ENCODE peak calls at places on chromosomes 2 and 18, in ten cellular contexts. One of them, this sample, is unnamed.

GRCh38 chr2:224538739-224539138 is 46.4 kb downstream of the CUL3 start:
- DNase-seq in heart right ventricle: no peak
- DNase-seq in kidney: no peak
- DNase-seq in ovary: no peak
- DNase-seq in cardiac muscle cell: no peak
- DNase-seq in epithelial cell of esophagus: no peak
- DNase-seq in transverse colon: no peak
- DNase-seq in tibial artery: no peak
- DNase-seq in stomach: no peak
- DNase-seq in suprapubic skin: no peak
- DNase-seq in this sample: no peak

GRCh38 chr2:86562891-86563649 is at the start of gene CHMP3:
- DNase-seq in epithelial cell of esophagus: peak; percentile 97
- DNase-seq in ovary: peak; percentile 98
- DNase-seq in heart right ventricle: peak; percentile 98
- DNase-seq in stomach: peak; percentile 97
- DNase-seq in tibial artery: peak; percentile 98
- DNase-seq in suprapubic skin: peak; percentile 97
- DNase-seq in transverse colon: peak; percentile 97
- DNase-seq in kidney: peak; percentile 99
- DNase-seq in cardiac muscle cell: peak; percentile 98
- DNase-seq in this sample: peak; percentile 99

GRCh38 chr2:170917219-170917851 is 11.7 kb upstream of the GORASP2 start:
- DNase-seq in stomach: no peak
- DNase-seq in heart right ventricle: no peak
- DNase-seq in transverse colon: no peak
- DNase-seq in ovary: no peak
- DNase-seq in cardiac muscle cell: no peak
- DNase-seq in tibial artery: no peak
- DNase-seq in kidney: no peak
- DNase-seq in suprapubic skin: no peak
- DNase-seq in epithelial cell of esophagus: no peak
- DNase-seq in this sample: no peak

GRCh38 chr2:100755441-100755840 is 64.5 kb upstream of the NPAS2 start:
- DNase-seq in transverse colon: no peak
- DNase-seq in tibial artery: no peak
- DNase-seq in kidney: no peak
- DNase-seq in stomach: no peak
- DNase-seq in heart right ventricle: no peak
- DNase-seq in suprapubic skin: no peak
- DNase-seq in epithelial cell of esophagus: peak; percentile 93
- DNase-seq in ovary: no peak
- DNase-seq in cardiac muscle cell: no peak
- DNase-seq in this sample: no peak

GRCh38 chr18:65567372-65567771 is 183.4 kb upstream of the CDH7 start:
- DNase-seq in ovary: no peak
- DNase-seq in transverse colon: no peak
- DNase-seq in stomach: no peak
- DNase-seq in epithelial cell of esophagus: peak; percentile 49
- DNase-seq in cardiac muscle cell: no peak
- DNase-seq in tibial artery: no peak
- DNase-seq in suprapubic skin: no peak
- DNase-seq in heart right ventricle: no peak
- DNase-seq in kidney: no peak
- DNase-seq in this sample: no peak

GRCh38 chr18:79448621-79449020 is 52.9 kb downstream of the NFATC1 start:
- DNase-seq in cardiac muscle cell: no peak
- DNase-seq in transverse colon: no peak
- DNase-seq in stomach: no peak
- DNase-seq in epithelial cell of esophagus: no peak
- DNase-seq in ovary: no peak
- DNase-seq in heart right ventricle: no peak
- DNase-seq in suprapubic skin: no peak
- DNase-seq in tibial artery: no peak
- DNase-seq in kidney: no peak
- DNase-seq in this sample: no peak

GRCh38 chr18:61679836-61680235 is 213.0 kb downstream of the RNF152 start:
- DNase-seq in suprapubic skin: no peak
- DNase-seq in kidney: no peak
- DNase-seq in ovary: no peak
- DNase-seq in stomach: no peak
- DNase-seq in transverse colon: no peak
- DNase-seq in epithelial cell of esophagus: peak; percentile 3
- DNase-seq in heart right ventricle: no peak
- DNase-seq in cardiac muscle cell: peak; percentile 6
- DNase-seq in tibial artery: no peak
- DNase-seq in this sample: no peak

GRCh38 chr2:54966165-54966819 is 84.0 kb downstream of the RTN4 start:
- DNase-seq in cardiac muscle cell: no peak
- DNase-seq in stomach: no peak
- DNase-seq in ovary: no peak
- DNase-seq in transverse colon: no peak
- DNase-seq in epithelial cell of esophagus: peak; percentile 68
- DNase-seq in tibial artery: no peak
- DNase-seq in suprapubic skin: no peak
- DNase-seq in kidney: no peak
- DNase-seq in heart right ventricle: no peak
- DNase-seq in this sample: no peak

GRCh38 chr2:26880910-26881435 is 33.0 kb downstream of the DPYSL5 start:
- DNase-seq in cardiac muscle cell: no peak
- DNase-seq in suprapubic skin: no peak
- DNase-seq in stomach: no peak
- DNase-seq in ovary: no peak
- DNase-seq in epithelial cell of esophagus: no peak
- DNase-seq in tibial artery: no peak
- DNase-seq in kidney: no peak
- DNase-seq in transverse colon: no peak
- DNase-seq in heart right ventricle: no peak
- DNase-seq in this sample: no peak

GRCh38 chr2:45918816-45919655 is 267.6 kb downstream of the PRKCE start:
- DNase-seq in cardiac muscle cell: no peak
- DNase-seq in suprapubic skin: no peak
- DNase-seq in kidney: no peak
- DNase-seq in heart right ventricle: no peak
- DNase-seq in ovary: no peak
- DNase-seq in tibial artery: no peak
- DNase-seq in stomach: peak; percentile 52
- DNase-seq in transverse colon: no peak
- DNase-seq in epithelial cell of esophagus: no peak
- DNase-seq in this sample: no peak

GRCh38 chr18:5895300-5895885 is at the start of gene TMEM200C:
- DNase-seq in heart right ventricle: peak; percentile 19
- DNase-seq in epithelial cell of esophagus: no peak
- DNase-seq in stomach: no peak
- DNase-seq in transverse colon: no peak
- DNase-seq in kidney: peak; percentile 69
- DNase-seq in cardiac muscle cell: peak; percentile 8
- DNase-seq in tibial artery: no peak
- DNase-seq in suprapubic skin: no peak
- DNase-seq in ovary: peak; percentile 48
- DNase-seq in this sample: no peak

GRCh38 chr2:63064197-63064596 is 13.6 kb downstream of the OTX1 start:
- DNase-seq in kidney: no peak
- DNase-seq in heart right ventricle: no peak
- DNase-seq in ovary: no peak
- DNase-seq in suprapubic skin: no peak
- DNase-seq in cardiac muscle cell: no peak
- DNase-seq in stomach: no peak
- DNase-seq in tibial artery: no peak
- DNase-seq in transverse colon: no peak
- DNase-seq in epithelial cell of esophagus: peak; percentile 38
- DNase-seq in this sample: no peak

GRCh38 chr2:189485146-189485545 is 43.9 kb downstream of the WDR75 start:
- DNase-seq in stomach: no peak
- DNase-seq in ovary: no peak
- DNase-seq in cardiac muscle cell: no peak
- DNase-seq in kidney: no peak
- DNase-seq in suprapubic skin: no peak
- DNase-seq in tibial artery: no peak
- DNase-seq in epithelial cell of esophagus: no peak
- DNase-seq in transverse colon: no peak
- DNase-seq in heart right ventricle: no peak
- DNase-seq in this sample: no peak

GRCh38 chr2:150167711-150168110 is 319.8 kb downstream of the RND3 start:
- DNase-seq in suprapubic skin: no peak
- DNase-seq in tibial artery: no peak
- DNase-seq in cardiac muscle cell: peak; percentile 75
- DNase-seq in stomach: no peak
- DNase-seq in heart right ventricle: no peak
- DNase-seq in ovary: no peak
- DNase-seq in kidney: no peak
- DNase-seq in epithelial cell of esophagus: peak; percentile 46
- DNase-seq in transverse colon: no peak
- DNase-seq in this sample: no peak

GRCh38 chr2:227607969-227608368 is 6.7 kb downstream of the SCYGR3 start:
- DNase-seq in kidney: no peak
- DNase-seq in tibial artery: no peak
- DNase-seq in transverse colon: no peak
- DNase-seq in heart right ventricle: no peak
- DNase-seq in ovary: no peak
- DNase-seq in stomach: no peak
- DNase-seq in epithelial cell of esophagus: no peak
- DNase-seq in suprapubic skin: no peak
- DNase-seq in cardiac muscle cell: peak; percentile 27
- DNase-seq in this sample: no peak

GRCh38 chr2:173119069-173119807 is 43.6 kb downstream of the MAP3K20 start:
- DNase-seq in kidney: no peak
- DNase-seq in stomach: no peak
- DNase-seq in tibial artery: peak; percentile 78
- DNase-seq in suprapubic skin: no peak
- DNase-seq in epithelial cell of esophagus: no peak
- DNase-seq in ovary: peak; percentile 43
- DNase-seq in cardiac muscle cell: peak; percentile 24
- DNase-seq in transverse colon: peak; percentile 22
- DNase-seq in heart right ventricle: no peak
- DNase-seq in this sample: no peak

GRCh38 chr2:69013123-69013836 is at the start of gene ANTXR1:
- DNase-seq in epithelial cell of esophagus: peak; percentile 65
- DNase-seq in tibial artery: peak; percentile 81
- DNase-seq in stomach: peak; percentile 34
- DNase-seq in ovary: peak; percentile 78
- DNase-seq in cardiac muscle cell: peak; percentile 85
- DNase-seq in suprapubic skin: peak; percentile 79
- DNase-seq in transverse colon: peak; percentile 31
- DNase-seq in kidney: peak; percentile 81
- DNase-seq in heart right ventricle: peak; percentile 36
- DNase-seq in this sample: peak; percentile 73

GRCh38 chr2:147294825-147295392 is 549.9 kb upstream of the ACVR2A start:
- DNase-seq in epithelial cell of esophagus: peak; percentile 30
- DNase-seq in suprapubic skin: no peak
- DNase-seq in transverse colon: no peak
- DNase-seq in tibial artery: no peak
- DNase-seq in stomach: no peak
- DNase-seq in kidney: no peak
- DNase-seq in heart right ventricle: no peak
- DNase-seq in cardiac muscle cell: no peak
- DNase-seq in ovary: no peak
- DNase-seq in this sample: no peak

GRCh38 chr2:20594957-20595356 is 55.9 kb downstream of the HS1BP3 start:
- DNase-seq in ovary: peak; percentile 32
- DNase-seq in heart right ventricle: peak; percentile 2
- DNase-seq in transverse colon: no peak
- DNase-seq in tibial artery: peak; percentile 64
- DNase-seq in kidney: peak; percentile 59
- DNase-seq in epithelial cell of esophagus: no peak
- DNase-seq in suprapubic skin: peak; percentile 47
- DNase-seq in stomach: peak; percentile 23
- DNase-seq in cardiac muscle cell: no peak
- DNase-seq in this sample: peak; percentile 62
- TF ChIP-seq CTCF in ovary: no peak
- TF ChIP-seq CTCF in heart right ventricle: no peak
- TF ChIP-seq CTCF in transverse colon: no peak
- TF ChIP-seq CTCF in tibial artery: no peak
- TF ChIP-seq CTCF in kidney: no peak
- TF ChIP-seq CTCF in epithelial cell of esophagus: no peak
- TF ChIP-seq CTCF in suprapubic skin: no peak
- TF ChIP-seq CTCF in stomach: no peak
- TF ChIP-seq CTCF in cardiac muscle cell: no peak
- TF ChIP-seq CTCF in this sample: no peak

DNA sequence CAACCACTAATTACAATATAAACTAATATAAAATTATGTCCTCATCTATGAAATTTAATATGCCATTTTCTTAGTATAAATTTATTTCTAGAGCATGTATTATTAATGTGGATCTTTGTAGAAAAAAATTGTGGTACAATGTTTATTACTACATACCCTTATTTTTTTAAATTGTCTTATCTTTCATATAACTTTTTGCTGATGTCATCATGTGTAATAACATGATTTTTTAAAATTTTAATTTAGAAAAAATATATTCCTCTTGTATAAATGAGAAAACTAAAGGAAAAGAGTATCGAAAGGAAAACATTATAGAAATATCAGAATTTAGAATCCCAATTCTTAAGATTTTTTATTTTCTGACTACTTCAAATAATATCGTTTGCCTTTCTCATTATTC is 49.9 kb downstream of the SCN2A start:
- DNase-seq in cardiac muscle cell: no peak
- DNase-seq in transverse colon: no peak
- DNase-seq in stomach: no peak
- DNase-seq in heart right ventricle: no peak
- DNase-seq in suprapubic skin: no peak
- DNase-seq in epithelial cell of esophagus: no peak
- DNase-seq in ovary: no peak
- DNase-seq in tibial artery: no peak
- DNase-seq in kidney: no peak
- DNase-seq in this sample: no peak
- TF ChIP-seq CTCF in cardiac muscle cell: no peak
- TF ChIP-seq CTCF in transverse colon: no peak
- TF ChIP-seq CTCF in stomach: no peak
- TF ChIP-seq CTCF in heart right ventricle: no peak
- TF ChIP-seq CTCF in suprapubic skin: no peak
- TF ChIP-seq CTCF in epithelial cell of esophagus: no peak
- TF ChIP-seq CTCF in ovary: no peak
- TF ChIP-seq CTCF in tibial artery: no peak
- TF ChIP-seq CTCF in kidney: no peak
- TF ChIP-seq CTCF in this sample: no peak

GRCh38 chr2:119008108-119008507 is 66.1 kb downstream of the MARCO start:
- DNase-seq in epithelial cell of esophagus: no peak
- DNase-seq in tibial artery: no peak
- DNase-seq in cardiac muscle cell: peak; percentile 16
- DNase-seq in suprapubic skin: peak; percentile 7
- DNase-seq in stomach: no peak
- DNase-seq in heart right ventricle: no peak
- DNase-seq in transverse colon: no peak
- DNase-seq in kidney: no peak
- DNase-seq in ovary: no peak
- DNase-seq in this sample: no peak
- TF ChIP-seq CTCF in epithelial cell of esophagus: no peak
- TF ChIP-seq CTCF in tibial artery: no peak
- TF ChIP-seq CTCF in cardiac muscle cell: peak; percentile 12
- TF ChIP-seq CTCF in suprapubic skin: no peak
- TF ChIP-seq CTCF in stomach: no peak
- TF ChIP-seq CTCF in heart right ventricle: no peak
- TF ChIP-seq CTCF in transverse colon: peak; percentile 30
- TF ChIP-seq CTCF in kidney: no peak
- TF ChIP-seq CTCF in ovary: no peak
- TF ChIP-seq CTCF in this sample: no peak

DNA sequence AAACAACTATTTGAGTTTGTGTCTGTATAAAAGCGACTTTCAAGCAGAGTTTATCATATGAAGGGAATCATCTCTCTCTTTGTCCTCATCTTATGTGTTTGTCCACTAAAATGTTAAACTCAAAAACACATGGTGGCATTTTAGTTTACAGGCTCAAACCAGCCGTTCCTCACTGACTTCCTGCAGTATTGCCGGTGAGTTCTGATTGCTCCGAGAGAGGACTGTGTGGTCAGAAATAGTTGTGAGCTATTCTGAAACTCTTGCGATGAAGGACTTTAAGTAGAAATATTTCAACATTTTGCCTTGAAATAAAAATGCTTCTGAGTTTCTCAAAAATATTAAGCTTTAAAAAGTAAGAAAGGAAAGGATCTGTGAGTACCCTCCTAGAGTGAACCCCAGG is 163.2 kb upstream of the CAVIN2 start:
- DNase-seq in suprapubic skin: no peak
- DNase-seq in ovary: no peak
- DNase-seq in stomach: no peak
- DNase-seq in epithelial cell of esophagus: no peak
- DNase-seq in cardiac muscle cell: no peak
- DNase-seq in tibial artery: no peak
- DNase-seq in kidney: no peak
- DNase-seq in transverse colon: no peak
- DNase-seq in heart right ventricle: no peak
- DNase-seq in this sample: no peak
- TF ChIP-seq CTCF in suprapubic skin: no peak
- TF ChIP-seq CTCF in ovary: no peak
- TF ChIP-seq CTCF in stomach: no peak
- TF ChIP-seq CTCF in epithelial cell of esophagus: no peak
- TF ChIP-seq CTCF in cardiac muscle cell: no peak
- TF ChIP-seq CTCF in tibial artery: no peak
- TF ChIP-seq CTCF in kidney: no peak
- TF ChIP-seq CTCF in transverse colon: no peak
- TF ChIP-seq CTCF in heart right ventricle: no peak
- TF ChIP-seq CTCF in this sample: no peak